ENCODE peak calls at places on chromosome 13, in six cellular contexts. U is transverse colon, M is iPS DF 6.9, Q is PC-9, O is psoas muscle, E is uterus. A is an unnamed sample.
A peak's percentile ranks its signal among the peaks of the same experiment; 100 is the strongest.

GRCh38 chr13:77555246-77555645 is 19.7 kb downstream of the SCEL start:
- DNase-seq in O (no peak), M (no peak), Q (no peak), U (no peak), E (no peak), A (no peak)

GRCh38 chr13:43804461-43805070 is 17.8 kb upstream of the ENOX1 start:
- DNase-seq in U (no peak), E (no peak), M (no peak), Q (peak; percentile 45), O (no peak), A (peak; percentile 17)

GRCh38 chr13:23504188-23504587 is 66.0 kb upstream of the TNFRSF19 start:
- DNase-seq in Q (no peak), O (no peak), E (no peak), U (no peak), M (no peak), A (no peak)

GRCh38 chr13:72696590-72696989 is 30.8 kb downstream of the MZT1 start:
- DNase-seq in Q (no peak), E (no peak), O (no peak), M (no peak), U (no peak), A (no peak)

GRCh38 chr13:23724196-23724970 is 154.2 kb downstream of the TNFRSF19 start:
- DNase-seq in E (no peak), U (no peak), O (no peak), M (no peak), Q (no peak), A (no peak)

GRCh38 chr13:80251403-80251802 is 89.5 kb downstream of the SPRY2 start:
- DNase-seq in O (no peak), Q (peak; percentile 34), E (no peak), M (no peak), U (no peak), A (peak; percentile 2)

GRCh38 chr13:39023316-39023715 is 14.6 kb downstream of the PROSER1 start:
- DNase-seq in M (no peak), O (no peak), Q (peak; percentile 50), E (no peak), U (no peak), A (no peak)

GRCh38 chr13:114056205-114057013 is 76.0 kb downstream of the RASA3 start:
- DNase-seq in M (no peak), Q (no peak), O (no peak), E (no peak), U (no peak), A (no peak)

GRCh38 chr13:35978607-35979316 is 152.4 kb downstream of the DCLK1 start:
- DNase-seq in E (peak; percentile 31), O (no peak), Q (peak; percentile 52), M (no peak), U (no peak), A (peak; percentile 18)

GRCh38 chr13:21638319-21639282 is 32.3 kb upstream of the FGF9 start:
- DNase-seq in O (no peak), Q (no peak), M (no peak), E (no peak), U (peak; percentile 43), A (peak; percentile 14)

GRCh38 chr13:31670831-31671617 is 68.3 kb upstream of the RXFP2 start:
- DNase-seq in Q (no peak), U (no peak), E (no peak), M (no peak), O (no peak), A (no peak)

GRCh38 chr13:51542358-51542972 is 41.8 kb upstream of the WDFY2 start:
- DNase-seq in Q (no peak), M (no peak), O (no peak), E (no peak), U (no peak), A (peak; percentile 31)

GRCh38 chr13:41032646-41033396 is 13.7 kb upstream of the ELF1 start:
- DNase-seq in U (no peak), E (no peak), Q (no peak), O (no peak), M (no peak), A (no peak)

GRCh38 chr13:36710396-36710795 is 36.6 kb downstream of the SERTM1 start:
- DNase-seq in O (no peak), E (no peak), Q (no peak), M (no peak), U (no peak), A (no peak)

GRCh38 chr13:64371045-64371444 is 2859.1 kb downstream of the PCDH9 start:
- DNase-seq in E (no peak), U (no peak), M (no peak), Q (peak; percentile 39), O (no peak), A (no peak)

GRCh38 chr13:20610006-20610405 is 43.0 kb downstream of the IFT88 start:
- DNase-seq in E (no peak), Q (no peak), O (no peak), U (no peak), M (no peak), A (no peak)

GRCh38 chr13:49371943-49372636 is 71.8 kb downstream of the CAB39L start:
- DNase-seq in M (no peak), Q (peak; percentile 91), O (no peak), E (no peak), U (no peak), A (no peak)

GRCh38 chr13:108595416-108596257 is 33.8 kb upstream of the MYO16 start:
- DNase-seq in O (no peak), M (no peak), Q (no peak), E (no peak), U (no peak), A (no peak)

GRCh38 chr13:38180670-38181069 is 169.0 kb upstream of the UFM1 start:
- DNase-seq in Q (no peak), M (no peak), E (no peak), O (no peak), U (no peak), A (no peak)

GRCh38 chr13:44843403-44843802 is 145.9 kb downstream of the NUFIP1 start:
- DNase-seq in E (no peak), O (no peak), Q (no peak), M (no peak), U (no peak), A (no peak)

GRCh38 chr13:100895656-100896055 is 221.1 kb upstream of the TMTC4 start:
- DNase-seq in E (no peak), O (no peak), Q (no peak), M (no peak), U (no peak), A (no peak)
- H3K4me1 ChIP-seq in E (no peaks in the 10 kb centered on the region), O (no peaks in the 10 kb centered on the region), Q (no peaks in the 10 kb centered on the region), M (no peaks in the 10 kb centered on the region), U (no peaks in the 10 kb centered on the region), A (no peaks in the 10 kb centered on the region)

DNA sequence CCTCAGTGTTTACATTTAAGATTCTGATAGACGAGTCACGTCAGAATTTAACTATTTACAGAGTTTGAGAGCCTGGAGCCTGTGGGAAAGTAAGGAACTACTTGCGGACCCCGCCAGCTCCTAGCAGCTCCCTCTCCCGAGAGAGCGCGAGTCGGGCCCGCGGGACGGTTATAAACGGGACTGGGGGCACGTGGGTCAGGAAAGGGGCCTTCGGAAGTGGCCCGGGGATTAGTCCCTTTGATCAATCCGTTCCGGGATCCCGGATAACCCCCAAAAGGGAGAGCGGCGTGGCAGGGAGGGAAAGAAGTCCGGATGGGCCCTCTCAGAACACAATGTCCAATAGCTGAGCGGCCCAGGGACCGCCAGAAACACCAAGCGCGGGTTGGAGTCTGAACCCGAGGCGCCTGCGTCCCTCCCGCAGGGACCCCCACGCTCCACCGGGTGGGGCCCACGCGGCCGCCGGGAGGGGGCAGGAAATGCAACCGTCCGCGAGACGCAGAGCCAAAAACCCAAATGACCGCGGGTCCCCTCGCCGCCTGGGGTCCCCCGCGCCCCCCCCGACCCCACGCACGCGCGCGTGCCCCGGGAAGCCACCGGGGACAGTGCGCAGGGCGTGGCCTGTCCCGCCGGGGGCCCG is 3.6 kb downstream of the ZIC5 start:
- DNase-seq in E (no peak), O (no peak), Q (no peak), U (no peak), M (no peak), A (no peak)
- H3K4me3 ChIP-seq in E (no peak overlapping the region), O (peak overlapping the region; percentile 53), Q (peak overlapping the region; percentile 94), U (peak overlapping the region; percentile 6), M (peak overlapping the region; percentile 92), A (peak overlapping the region; percentile 31)

DNA sequence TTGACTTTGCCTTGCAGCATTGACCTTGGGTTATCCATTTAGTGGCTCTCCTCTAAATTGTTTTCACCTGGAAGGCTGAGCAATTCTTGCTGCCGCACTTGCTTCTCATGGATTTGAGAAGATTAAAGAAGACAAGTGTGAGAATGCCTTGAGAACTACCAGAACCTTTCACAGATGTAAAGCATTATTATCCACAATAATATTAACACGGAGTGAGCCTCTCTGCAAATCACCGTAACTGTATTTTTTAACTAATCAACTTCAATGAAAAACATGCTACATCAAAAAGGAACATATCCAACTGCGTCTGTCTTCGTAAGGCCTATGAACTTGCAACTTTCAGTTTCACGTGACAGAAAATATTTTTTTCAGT is 94.0 kb upstream of the RAP2A start:
- DNase-seq in O (no peak), U (no peak), E (no peak), Q (no peak), M (no peak), A (no peak)
- H3K4me1 ChIP-seq in O (peaks cover 40% of the 10 kb centered on the region), U (peaks cover 47% of the 10 kb centered on the region), E (peaks cover 3% of the 10 kb centered on the region), Q (no peaks in the 10 kb centered on the region), M (no peaks in the 10 kb centered on the region), A (peaks cover 16% of the 10 kb centered on the region)

GRCh38 chr13:98199480-98199879 is 22.4 kb upstream of the RNF113B start:
- DNase-seq in Q (no peak), E (no peak), U (no peak), O (no peak), M (no peak), A (no peak)
- H3K4me3 ChIP-seq in Q (no peak overlapping the region), E (no peak overlapping the region), U (no peak overlapping the region), O (no peak overlapping the region), M (no peak overlapping the region), A (no peak overlapping the region)

GRCh38 chr13:46171739-46172138 is 10.2 kb downstream of the LCP1 start:
- DNase-seq in U (no peak), O (no peak), Q (no peak), E (no peak), M (no peak), A (no peak)

GRCh38 chr13:46173656-46174055 is 8.3 kb downstream of the LCP1 start:
- DNase-seq in Q (no peak), M (no peak), U (no peak), O (no peak), E (no peak), A (no peak)

GRCh38 chr13:46171223-46171622 is 10.8 kb downstream of the LCP1 start:
- DNase-seq in Q (no peak), M (no peak), E (no peak), O (no peak), U (no peak), A (no peak)

GRCh38 chr13:46170687-46171086 is 11.3 kb downstream of the LCP1 start:
- DNase-seq in M (no peak), E (no peak), Q (no peak), O (no peak), U (no peak), A (no peak)

DNA sequence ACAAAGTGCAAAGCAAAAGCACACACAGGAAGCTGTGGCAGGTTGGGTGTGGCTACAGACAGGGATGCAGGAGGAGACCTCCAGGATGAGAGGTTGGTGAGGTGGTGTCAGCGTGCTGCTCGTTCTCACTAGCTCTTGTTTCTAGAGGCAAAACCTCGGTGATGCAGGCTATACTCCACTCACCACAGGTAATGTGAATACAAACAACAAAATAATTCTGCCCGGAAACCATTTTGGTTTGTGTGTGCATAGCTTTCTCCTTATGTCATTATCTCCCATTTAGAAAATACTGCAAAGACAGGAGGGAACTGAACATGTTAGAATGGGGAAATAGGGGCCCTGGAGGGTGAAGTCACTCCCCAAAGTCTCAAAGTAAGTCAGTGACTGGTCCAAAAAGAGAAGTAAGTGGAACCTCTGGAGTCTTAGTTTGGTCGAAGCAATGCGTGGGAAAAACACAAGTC is 9.4 kb downstream of the LCP1 start:
- DNase-seq in U (peak; percentile 41), O (no peak), Q (no peak), E (no peak), M (no peak), A (no peak)
- H3K4me1 ChIP-seq in U (peaks cover 30% of the 10 kb centered on the region), O (peaks cover 3% of the 10 kb centered on the region), Q (no peaks in the 10 kb centered on the region), E (no peaks in the 10 kb centered on the region), M (no peaks in the 10 kb centered on the region), A (no peaks in the 10 kb centered on the region)

GRCh38 chr13:42644841-42645240 is 70.9 kb downstream of the TNFSF11 start:
- DNase-seq in Q (no peak), U (no peak), E (no peak), M (no peak), O (no peak), A (no peak)
- H3K4me3 ChIP-seq in Q (no peak overlapping the region), U (no peak overlapping the region), E (no peak overlapping the region), M (no peak overlapping the region), O (no peak overlapping the region), A (no peak overlapping the region)